ENCODE peak calls at places on chromosomes 4 and X, in six cellular contexts. One of them, this sample, is unnamed.

GRCh38 chr4:170109586-170110289 is 20.0 kb upstream of the AADAT start:
- DNase-seq in nephron progenitor cell: no peak
- DNase-seq in fibroblast of the aortic adventitia: peak; percentile 51
- DNase-seq in A549: no peak
- DNase-seq in kidney: no peak
- DNase-seq in K562: no peak
- DNase-seq in this sample: no peak

GRCh38 chr4:84530449-84530848 is 31.4 kb upstream of the NKX6-1 start:
- DNase-seq in K562: no peak
- DNase-seq in A549: no peak
- DNase-seq in nephron progenitor cell: no peak
- DNase-seq in kidney: no peak
- DNase-seq in fibroblast of the aortic adventitia: peak; percentile 47
- DNase-seq in this sample: no peak

GRCh38 chrX:133638285-133638684 is 223.0 kb upstream of the GPC4 start:
- DNase-seq in fibroblast of the aortic adventitia: no peak
- DNase-seq in kidney: no peak
- DNase-seq in K562: no peak
- DNase-seq in A549: no peak
- DNase-seq in nephron progenitor cell: no peak
- DNase-seq in this sample: no peak

GRCh38 chrX:110985470-110985869 is 110.5 kb upstream of the PAK3 start:
- DNase-seq in nephron progenitor cell: no peak
- DNase-seq in K562: no peak
- DNase-seq in fibroblast of the aortic adventitia: no peak
- DNase-seq in A549: no peak
- DNase-seq in kidney: no peak
- DNase-seq in this sample: no peak

GRCh38 chr4:156815717-156816319 is 155.8 kb downstream of the PDGFC start:
- DNase-seq in A549: no peak
- DNase-seq in fibroblast of the aortic adventitia: no peak
- DNase-seq in kidney: no peak
- DNase-seq in nephron progenitor cell: peak; percentile 19
- DNase-seq in K562: no peak
- DNase-seq in this sample: no peak

GRCh38 chr4:970046-970745 is 3.2 kb downstream of the DGKQ start:
- DNase-seq in fibroblast of the aortic adventitia: no peak
- DNase-seq in A549: no peak
- DNase-seq in nephron progenitor cell: no peak
- DNase-seq in kidney: no peak
- DNase-seq in K562: no peak
- DNase-seq in this sample: no peak

GRCh38 chrX:83008415-83008814 is 499.7 kb upstream of the POU3F4 start:
- DNase-seq in K562: no peak
- DNase-seq in nephron progenitor cell: no peak
- DNase-seq in kidney: no peak
- DNase-seq in fibroblast of the aortic adventitia: no peak
- DNase-seq in A549: peak; percentile 1
- DNase-seq in this sample: no peak

GRCh38 chr4:108205859-108206258 is 37.1 kb upstream of the LEF1 start:
- DNase-seq in kidney: no peak
- DNase-seq in K562: no peak
- DNase-seq in nephron progenitor cell: no peak
- DNase-seq in A549: no peak
- DNase-seq in fibroblast of the aortic adventitia: no peak
- DNase-seq in this sample: no peak

GRCh38 chrX:11363069-11363594 is 69.9 kb downstream of the AMELX start:
- DNase-seq in A549: no peak
- DNase-seq in kidney: no peak
- DNase-seq in nephron progenitor cell: no peak
- DNase-seq in K562: no peak
- DNase-seq in fibroblast of the aortic adventitia: no peak
- DNase-seq in this sample: no peak

GRCh38 chr4:3405176-3405575 is 36.6 kb upstream of the HGFAC start:
- DNase-seq in fibroblast of the aortic adventitia: no peak
- DNase-seq in K562: no peak
- DNase-seq in A549: no peak
- DNase-seq in kidney: no peak
- DNase-seq in nephron progenitor cell: no peak
- DNase-seq in this sample: no peak

GRCh38 chrX:65696613-65697012 is 29.2 kb downstream of the MSN start:
- DNase-seq in nephron progenitor cell: no peak
- DNase-seq in fibroblast of the aortic adventitia: peak; percentile 41
- DNase-seq in K562: no peak
- DNase-seq in kidney: no peak
- DNase-seq in A549: no peak
- DNase-seq in this sample: no peak

GRCh38 chrX:20260885-20261284 is 5.8 kb downstream of the RPS6KA3 start:
- DNase-seq in kidney: no peak
- DNase-seq in fibroblast of the aortic adventitia: no peak
- DNase-seq in nephron progenitor cell: no peak
- DNase-seq in K562: no peak
- DNase-seq in A549: no peak
- DNase-seq in this sample: no peak

GRCh38 chrX:49840679-49841078 is 11.6 kb downstream of the PAGE4 start:
- DNase-seq in fibroblast of the aortic adventitia: peak; percentile 24
- DNase-seq in A549: peak; percentile 72
- DNase-seq in kidney: peak; percentile 89
- DNase-seq in K562: peak; percentile 69
- DNase-seq in nephron progenitor cell: peak; percentile 80
- DNase-seq in this sample: no peak

GRCh38 chrX:92260102-92260501 is 480.9 kb downstream of the PCDH11X start:
- DNase-seq in kidney: no peak
- DNase-seq in fibroblast of the aortic adventitia: no peak
- DNase-seq in K562: no peak
- DNase-seq in nephron progenitor cell: no peak
- DNase-seq in A549: peak; percentile 4
- DNase-seq in this sample: no peak
- TF ChIP-seq CTCF in kidney: no peak
- TF ChIP-seq CTCF in fibroblast of the aortic adventitia: no peak
- TF ChIP-seq CTCF in K562: no peak
- TF ChIP-seq CTCF in nephron progenitor cell: no peak
- TF ChIP-seq CTCF in A549: no peak
- TF ChIP-seq CTCF in this sample: no peak

DNA sequence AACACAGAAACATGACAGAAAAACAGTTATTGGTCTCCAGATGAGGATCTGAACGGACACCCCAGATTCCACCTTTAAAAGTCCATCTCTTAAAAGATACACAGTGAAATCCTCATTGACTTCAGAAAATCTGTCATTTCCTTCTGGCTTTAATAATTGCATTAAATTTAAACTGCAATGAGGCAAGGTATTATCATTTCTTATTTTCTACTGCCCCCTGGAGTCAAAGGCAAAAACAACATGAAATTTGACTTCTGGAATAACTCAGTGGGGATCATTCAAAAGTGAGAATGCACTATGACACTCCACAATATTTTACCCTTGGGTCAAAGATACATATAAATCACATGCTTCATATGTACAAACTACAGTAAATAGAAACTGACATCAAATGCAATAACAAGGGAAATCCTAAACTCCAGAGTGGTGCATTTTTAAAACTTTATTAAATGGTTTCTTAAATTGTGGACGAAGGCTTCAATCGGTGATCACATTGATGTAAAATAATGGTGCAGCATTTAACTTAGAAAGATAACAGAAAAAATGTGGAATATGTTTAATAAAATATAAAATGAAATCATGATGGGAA is 56.4 kb upstream of the SPANXN1 start:
- DNase-seq in K562: no peak
- DNase-seq in A549: peak; percentile 11
- DNase-seq in nephron progenitor cell: no peak
- DNase-seq in kidney: no peak
- DNase-seq in fibroblast of the aortic adventitia: peak; percentile 8
- DNase-seq in this sample: no peak
- TF ChIP-seq CTCF in K562: no peak
- TF ChIP-seq CTCF in A549: peak; percentile 35
- TF ChIP-seq CTCF in nephron progenitor cell: peak; percentile 34
- TF ChIP-seq CTCF in kidney: peak; percentile 19
- TF ChIP-seq CTCF in fibroblast of the aortic adventitia: peak; percentile 38
- TF ChIP-seq CTCF in this sample: peak; percentile 13

GRCh38 chr4:184979461-184980124 is 38.7 kb upstream of the HELT start:
- DNase-seq in K562: no peak
- DNase-seq in nephron progenitor cell: no peak
- DNase-seq in kidney: no peak
- DNase-seq in fibroblast of the aortic adventitia: no peak
- DNase-seq in A549: no peak
- DNase-seq in this sample: no peak

GRCh38 chr4:184987493-184988031 is 30.7 kb upstream of the HELT start:
- DNase-seq in A549: no peak
- DNase-seq in nephron progenitor cell: no peak
- DNase-seq in kidney: no peak
- DNase-seq in K562: no peak
- DNase-seq in fibroblast of the aortic adventitia: no peak
- DNase-seq in this sample: no peak

GRCh38 chr4:184980261-184980660 is 38.0 kb upstream of the HELT start:
- DNase-seq in kidney: no peak
- DNase-seq in K562: no peak
- DNase-seq in fibroblast of the aortic adventitia: no peak
- DNase-seq in nephron progenitor cell: no peak
- DNase-seq in A549: no peak
- DNase-seq in this sample: no peak

GRCh38 chr4:184988611-184989010 is 29.7 kb upstream of the HELT start:
- DNase-seq in K562: no peak
- DNase-seq in kidney: no peak
- DNase-seq in A549: no peak
- DNase-seq in fibroblast of the aortic adventitia: no peak
- DNase-seq in nephron progenitor cell: no peak
- DNase-seq in this sample: no peak

DNA sequence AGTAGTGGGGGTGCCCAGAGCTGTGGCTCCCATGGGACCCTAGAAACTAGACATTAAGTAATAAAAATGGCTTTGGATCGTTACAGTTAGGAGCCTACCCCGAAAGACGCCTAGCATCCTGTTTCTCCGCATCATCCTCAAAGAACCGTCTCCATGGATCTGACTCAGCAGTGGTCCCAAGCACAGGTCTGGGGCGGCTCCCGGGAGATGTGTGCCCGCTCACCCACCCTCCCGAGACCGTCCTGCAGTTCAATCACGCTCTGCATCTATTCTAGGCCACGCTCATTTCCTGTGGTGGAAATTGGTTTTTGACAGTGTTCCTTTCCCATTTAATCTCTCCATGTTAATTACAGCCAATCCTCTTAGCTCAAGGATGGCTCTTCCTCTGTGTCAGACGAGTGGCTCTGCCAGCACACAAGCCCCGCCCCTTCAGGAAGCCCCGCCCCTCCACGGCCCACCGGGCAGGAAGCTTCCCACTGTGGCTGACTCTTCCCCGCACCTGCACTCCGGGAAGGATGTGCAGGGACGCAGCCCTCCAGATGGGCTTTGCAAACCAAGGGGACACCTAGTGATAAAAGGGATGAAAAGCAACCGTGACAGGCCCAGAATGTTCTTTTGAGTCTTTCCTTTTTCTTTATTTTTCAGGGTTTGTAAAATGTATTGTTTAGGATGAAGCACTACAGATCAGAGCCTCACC is 34.5 kb upstream of the HELT start:
- DNase-seq in K562: peak; percentile 47
- DNase-seq in kidney: peak; percentile 89
- DNase-seq in A549: peak; percentile 46
- DNase-seq in nephron progenitor cell: peak; percentile 82
- DNase-seq in fibroblast of the aortic adventitia: peak; percentile 43
- DNase-seq in this sample: no peak
- TF ChIP-seq CTCF in K562: peak; percentile 34
- TF ChIP-seq CTCF in kidney: peak; percentile 35
- TF ChIP-seq CTCF in A549: peak; percentile 38
- TF ChIP-seq CTCF in nephron progenitor cell: peak; percentile 27
- TF ChIP-seq CTCF in fibroblast of the aortic adventitia: peak; percentile 54
- TF ChIP-seq CTCF in this sample: peak; percentile 63

DNA sequence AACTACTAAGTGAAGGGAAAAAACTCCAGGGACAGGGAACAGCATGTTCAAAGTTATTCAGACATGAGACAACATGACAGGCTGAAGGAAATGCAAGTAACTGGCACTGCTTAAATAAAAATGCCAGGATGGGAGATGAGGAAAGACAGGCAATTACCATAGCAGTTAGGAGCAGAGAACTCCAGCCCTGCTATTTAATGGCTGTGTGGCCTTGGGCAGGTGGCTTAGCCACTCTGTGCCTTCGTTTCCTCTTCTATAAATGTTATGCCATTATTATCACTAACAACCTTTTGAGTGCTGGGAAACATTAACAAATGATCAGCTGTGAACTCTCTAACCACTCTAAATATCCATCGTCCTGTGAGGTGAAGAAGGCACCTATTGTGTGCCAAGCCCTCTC is 32.7 kb downstream of the PROM1 start:
- DNase-seq in A549: no peak
- DNase-seq in K562: no peak
- DNase-seq in fibroblast of the aortic adventitia: no peak
- DNase-seq in kidney: no peak
- DNase-seq in nephron progenitor cell: no peak
- DNase-seq in this sample: no peak
- TF ChIP-seq CTCF in A549: no peak
- TF ChIP-seq CTCF in K562: no peak
- TF ChIP-seq CTCF in fibroblast of the aortic adventitia: no peak
- TF ChIP-seq CTCF in kidney: no peak
- TF ChIP-seq CTCF in nephron progenitor cell: no peak
- TF ChIP-seq CTCF in this sample: no peak

GRCh38 chrX:36684053-36684452 is 324.1 kb upstream of the FAM47C start:
- DNase-seq in nephron progenitor cell: no peak
- DNase-seq in K562: no peak
- DNase-seq in kidney: no peak
- DNase-seq in A549: no peak
- DNase-seq in fibroblast of the aortic adventitia: no peak
- DNase-seq in this sample: no peak
- TF ChIP-seq CTCF in nephron progenitor cell: no peak
- TF ChIP-seq CTCF in K562: no peak
- TF ChIP-seq CTCF in kidney: no peak
- TF ChIP-seq CTCF in A549: no peak
- TF ChIP-seq CTCF in fibroblast of the aortic adventitia: no peak
- TF ChIP-seq CTCF in this sample: no peak

GRCh38 chr4:11954093-11954492 is 525.4 kb upstream of the HS3ST1 start:
- DNase-seq in kidney: no peak
- DNase-seq in A549: peak; percentile 15
- DNase-seq in nephron progenitor cell: no peak
- DNase-seq in fibroblast of the aortic adventitia: peak; percentile 80
- DNase-seq in K562: no peak
- DNase-seq in this sample: no peak
- TF ChIP-seq CTCF in kidney: peak; percentile 14
- TF ChIP-seq CTCF in A549: no peak
- TF ChIP-seq CTCF in nephron progenitor cell: no peak
- TF ChIP-seq CTCF in fibroblast of the aortic adventitia: peak; percentile 71
- TF ChIP-seq CTCF in K562: no peak
- TF ChIP-seq CTCF in this sample: peak; percentile 48

DNA sequence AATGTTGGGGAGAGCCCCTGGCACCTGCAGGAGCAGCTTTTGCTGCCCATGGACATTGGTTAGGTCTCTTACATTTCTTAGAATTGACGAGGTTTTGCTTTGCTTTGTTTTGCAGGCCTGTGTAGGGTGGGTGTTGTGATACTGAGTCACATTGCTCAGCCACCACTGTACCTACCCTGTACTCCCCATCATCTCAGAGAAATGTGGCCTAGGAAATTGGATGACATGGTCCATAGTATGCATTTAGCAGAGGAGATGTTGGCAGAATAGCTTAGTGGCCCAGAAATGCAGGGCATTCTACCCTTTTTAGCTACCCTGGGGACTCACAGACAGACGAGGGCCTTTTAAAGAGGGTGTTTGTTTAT is 43.7 kb downstream of the IL21 start:
- DNase-seq in kidney: no peak
- DNase-seq in nephron progenitor cell: no peak
- DNase-seq in A549: no peak
- DNase-seq in K562: no peak
- DNase-seq in fibroblast of the aortic adventitia: no peak
- DNase-seq in this sample: no peak
- TF ChIP-seq CTCF in kidney: no peak
- TF ChIP-seq CTCF in nephron progenitor cell: no peak
- TF ChIP-seq CTCF in A549: no peak
- TF ChIP-seq CTCF in K562: no peak
- TF ChIP-seq CTCF in fibroblast of the aortic adventitia: no peak
- TF ChIP-seq CTCF in this sample: no peak